ENCODE peak calls at places on chromosomes 1 and 21, in seven cellular contexts. One of them, this sample, is unnamed.
A peak's percentile ranks its signal among the peaks of the same experiment; 100 is the strongest.

GRCh38 chr1:121516279-121516967 is 331.6 kb downstream of the SRGAP2C start:
- DNase-seq in DMS 273 treated with DMSO at 0.1 percent for 48 hours: no peak
- DNase-seq in mesothelial cell of epicardium: no peak
- DNase-seq in Caki2: no peak
- DNase-seq in AG04450: no peak
- DNase-seq in activated CD8-positive, alpha-beta memory T cell treated with anti-CD3 and anti-CD28 coated beads for 24 hours: no peak
- DNase-seq in heart right ventricle: peak; percentile 8
- DNase-seq in this sample: no peak

GRCh38 chr21:43318841-43319781 is 107.8 kb downstream of the SIK1 start:
- DNase-seq in activated CD8-positive, alpha-beta memory T cell treated with anti-CD3 and anti-CD28 coated beads for 24 hours: no peak
- DNase-seq in heart right ventricle: peak; percentile 75
- DNase-seq in DMS 273 treated with DMSO at 0.1 percent for 48 hours: no peak
- DNase-seq in mesothelial cell of epicardium: no peak
- DNase-seq in AG04450: peak; percentile 16
- DNase-seq in Caki2: no peak
- DNase-seq in this sample: no peak

GRCh38 chr1:154407866-154408777 is 3.0 kb downstream of the IL6R start:
- DNase-seq in mesothelial cell of epicardium: no peak
- DNase-seq in Caki2: no peak
- DNase-seq in DMS 273 treated with DMSO at 0.1 percent for 48 hours: no peak
- DNase-seq in AG04450: no peak
- DNase-seq in heart right ventricle: no peak
- DNase-seq in activated CD8-positive, alpha-beta memory T cell treated with anti-CD3 and anti-CD28 coated beads for 24 hours: no peak
- DNase-seq in this sample: no peak

GRCh38 chr1:226983998-226984364 is 43.9 kb downstream of the COQ8A start:
- DNase-seq in mesothelial cell of epicardium: no peak
- DNase-seq in activated CD8-positive, alpha-beta memory T cell treated with anti-CD3 and anti-CD28 coated beads for 24 hours: no peak
- DNase-seq in Caki2: no peak
- DNase-seq in AG04450: no peak
- DNase-seq in DMS 273 treated with DMSO at 0.1 percent for 48 hours: no peak
- DNase-seq in heart right ventricle: no peak
- DNase-seq in this sample: no peak

GRCh38 chr1:110053557-110054428 is 16.7 kb downstream of the ALX3 start:
- DNase-seq in DMS 273 treated with DMSO at 0.1 percent for 48 hours: no peak
- DNase-seq in AG04450: no peak
- DNase-seq in heart right ventricle: peak; percentile 62
- DNase-seq in mesothelial cell of epicardium: peak; percentile 86
- DNase-seq in Caki2: no peak
- DNase-seq in activated CD8-positive, alpha-beta memory T cell treated with anti-CD3 and anti-CD28 coated beads for 24 hours: peak; percentile 91
- DNase-seq in this sample: no peak

GRCh38 chr1:41387667-41388091 is 26.4 kb downstream of the FOXO6 start:
- DNase-seq in activated CD8-positive, alpha-beta memory T cell treated with anti-CD3 and anti-CD28 coated beads for 24 hours: no peak
- DNase-seq in mesothelial cell of epicardium: peak; percentile 84
- DNase-seq in DMS 273 treated with DMSO at 0.1 percent for 48 hours: peak; percentile 100
- DNase-seq in Caki2: no peak
- DNase-seq in AG04450: peak; percentile 3
- DNase-seq in heart right ventricle: peak; percentile 90
- DNase-seq in this sample: peak; percentile 11

GRCh38 chr1:67615886-67616285 is 69.1 kb upstream of the GADD45A start:
- DNase-seq in AG04450: no peak
- DNase-seq in Caki2: no peak
- DNase-seq in heart right ventricle: no peak
- DNase-seq in activated CD8-positive, alpha-beta memory T cell treated with anti-CD3 and anti-CD28 coated beads for 24 hours: no peak
- DNase-seq in DMS 273 treated with DMSO at 0.1 percent for 48 hours: no peak
- DNase-seq in mesothelial cell of epicardium: no peak
- DNase-seq in this sample: no peak

GRCh38 chr21:41294548-41295231 is 21.9 kb upstream of the FAM3B start:
- DNase-seq in AG04450: no peak
- DNase-seq in Caki2: no peak
- DNase-seq in heart right ventricle: no peak
- DNase-seq in activated CD8-positive, alpha-beta memory T cell treated with anti-CD3 and anti-CD28 coated beads for 24 hours: no peak
- DNase-seq in mesothelial cell of epicardium: no peak
- DNase-seq in DMS 273 treated with DMSO at 0.1 percent for 48 hours: no peak
- DNase-seq in this sample: no peak

GRCh38 chr1:5617179-5618015 is 374.8 kb downstream of the NPHP4 start:
- DNase-seq in heart right ventricle: no peak
- DNase-seq in AG04450: no peak
- DNase-seq in activated CD8-positive, alpha-beta memory T cell treated with anti-CD3 and anti-CD28 coated beads for 24 hours: peak; percentile 42
- DNase-seq in Caki2: no peak
- DNase-seq in DMS 273 treated with DMSO at 0.1 percent for 48 hours: no peak
- DNase-seq in mesothelial cell of epicardium: peak; percentile 31
- DNase-seq in this sample: no peak

GRCh38 chr1:54973205-54973921 is 7.1 kb upstream of the TMEM61 start:
- DNase-seq in DMS 273 treated with DMSO at 0.1 percent for 48 hours: peak; percentile 60
- DNase-seq in AG04450: no peak
- DNase-seq in Caki2: no peak
- DNase-seq in mesothelial cell of epicardium: peak; percentile 37
- DNase-seq in heart right ventricle: peak; percentile 46
- DNase-seq in activated CD8-positive, alpha-beta memory T cell treated with anti-CD3 and anti-CD28 coated beads for 24 hours: no peak
- DNase-seq in this sample: no peak

GRCh38 chr1:13994386-13994785 is 294.4 kb downstream of the PRDM2 start:
- DNase-seq in DMS 273 treated with DMSO at 0.1 percent for 48 hours: no peak
- DNase-seq in heart right ventricle: no peak
- DNase-seq in AG04450: no peak
- DNase-seq in activated CD8-positive, alpha-beta memory T cell treated with anti-CD3 and anti-CD28 coated beads for 24 hours: no peak
- DNase-seq in Caki2: no peak
- DNase-seq in mesothelial cell of epicardium: no peak
- DNase-seq in this sample: no peak

GRCh38 chr1:110048923-110049601 is 14.6 kb downstream of the STRIP1 start:
- DNase-seq in AG04450: no peak
- DNase-seq in DMS 273 treated with DMSO at 0.1 percent for 48 hours: no peak
- DNase-seq in Caki2: no peak
- DNase-seq in activated CD8-positive, alpha-beta memory T cell treated with anti-CD3 and anti-CD28 coated beads for 24 hours: no peak
- DNase-seq in heart right ventricle: no peak
- DNase-seq in mesothelial cell of epicardium: no peak
- DNase-seq in this sample: no peak

GRCh38 chr1:84164567-84165021 is 20.5 kb downstream of the PRKACB start:
- DNase-seq in heart right ventricle: no peak
- DNase-seq in AG04450: no peak
- DNase-seq in DMS 273 treated with DMSO at 0.1 percent for 48 hours: no peak
- DNase-seq in activated CD8-positive, alpha-beta memory T cell treated with anti-CD3 and anti-CD28 coated beads for 24 hours: no peak
- DNase-seq in Caki2: no peak
- DNase-seq in mesothelial cell of epicardium: no peak
- DNase-seq in this sample: no peak

GRCh38 chr1:173798078-173798477 is 26.4 kb upstream of the DARS2 start:
- DNase-seq in DMS 273 treated with DMSO at 0.1 percent for 48 hours: no peak
- DNase-seq in activated CD8-positive, alpha-beta memory T cell treated with anti-CD3 and anti-CD28 coated beads for 24 hours: no peak
- DNase-seq in Caki2: no peak
- DNase-seq in mesothelial cell of epicardium: no peak
- DNase-seq in AG04450: no peak
- DNase-seq in heart right ventricle: no peak
- DNase-seq in this sample: no peak

GRCh38 chr1:41380979-41381690 is 19.9 kb downstream of the FOXO6 start:
- DNase-seq in activated CD8-positive, alpha-beta memory T cell treated with anti-CD3 and anti-CD28 coated beads for 24 hours: no peak
- DNase-seq in mesothelial cell of epicardium: peak; percentile 85
- DNase-seq in heart right ventricle: no peak
- DNase-seq in Caki2: no peak
- DNase-seq in AG04450: no peak
- DNase-seq in DMS 273 treated with DMSO at 0.1 percent for 48 hours: peak; percentile 100
- DNase-seq in this sample: no peak

GRCh38 chr21:35857082-35857481 is 203.2 kb downstream of the SETD4 start:
- DNase-seq in Caki2: no peak
- DNase-seq in heart right ventricle: no peak
- DNase-seq in DMS 273 treated with DMSO at 0.1 percent for 48 hours: no peak
- DNase-seq in mesothelial cell of epicardium: no peak
- DNase-seq in AG04450: no peak
- DNase-seq in activated CD8-positive, alpha-beta memory T cell treated with anti-CD3 and anti-CD28 coated beads for 24 hours: no peak
- DNase-seq in this sample: no peak

GRCh38 chr1:209497729-209498128 is 85.8 kb upstream of the CAMK1G start:
- DNase-seq in AG04450: no peak
- DNase-seq in heart right ventricle: no peak
- DNase-seq in Caki2: no peak
- DNase-seq in activated CD8-positive, alpha-beta memory T cell treated with anti-CD3 and anti-CD28 coated beads for 24 hours: no peak
- DNase-seq in mesothelial cell of epicardium: no peak
- DNase-seq in DMS 273 treated with DMSO at 0.1 percent for 48 hours: no peak
- DNase-seq in this sample: no peak

GRCh38 chr1:209863766-209864485 is 36.2 kb downstream of the UTP25 start:
- DNase-seq in AG04450: no peak
- DNase-seq in activated CD8-positive, alpha-beta memory T cell treated with anti-CD3 and anti-CD28 coated beads for 24 hours: no peak
- DNase-seq in DMS 273 treated with DMSO at 0.1 percent for 48 hours: no peak
- DNase-seq in mesothelial cell of epicardium: no peak
- DNase-seq in Caki2: no peak
- DNase-seq in heart right ventricle: no peak
- DNase-seq in this sample: no peak

GRCh38 chr1:53559854-53560571 is 100.8 kb downstream of the DMRTB1 start:
- DNase-seq in DMS 273 treated with DMSO at 0.1 percent for 48 hours: no peak
- DNase-seq in AG04450: no peak
- DNase-seq in activated CD8-positive, alpha-beta memory T cell treated with anti-CD3 and anti-CD28 coated beads for 24 hours: no peak
- DNase-seq in mesothelial cell of epicardium: no peak
- DNase-seq in Caki2: no peak
- DNase-seq in heart right ventricle: no peak
- DNase-seq in this sample: no peak

GRCh38 chr1:19361231-19362147 is 49.4 kb downstream of the SLC66A1 start:
- DNase-seq in heart right ventricle: no peak
- DNase-seq in mesothelial cell of epicardium: no peak
- DNase-seq in Caki2: no peak
- DNase-seq in DMS 273 treated with DMSO at 0.1 percent for 48 hours: no peak
- DNase-seq in AG04450: no peak
- DNase-seq in activated CD8-positive, alpha-beta memory T cell treated with anti-CD3 and anti-CD28 coated beads for 24 hours: no peak
- DNase-seq in this sample: no peak

GRCh38 chr1:60108223-60108622 is 34.7 kb upstream of the C1orf87 start:
- DNase-seq in activated CD8-positive, alpha-beta memory T cell treated with anti-CD3 and anti-CD28 coated beads for 24 hours: no peak
- DNase-seq in heart right ventricle: no peak
- DNase-seq in AG04450: no peak
- DNase-seq in DMS 273 treated with DMSO at 0.1 percent for 48 hours: no peak
- DNase-seq in mesothelial cell of epicardium: no peak
- DNase-seq in Caki2: no peak
- DNase-seq in this sample: no peak

GRCh38 chr1:96559181-96559580 is 162.4 kb upstream of the PTBP2 start:
- DNase-seq in mesothelial cell of epicardium: no peak
- DNase-seq in DMS 273 treated with DMSO at 0.1 percent for 48 hours: no peak
- DNase-seq in heart right ventricle: no peak
- DNase-seq in Caki2: no peak
- DNase-seq in activated CD8-positive, alpha-beta memory T cell treated with anti-CD3 and anti-CD28 coated beads for 24 hours: no peak
- DNase-seq in AG04450: no peak
- DNase-seq in this sample: no peak

GRCh38 chr1:206895320-206895719 is 1.9 kb upstream of the IL24 start:
- DNase-seq in Caki2: no peak
- DNase-seq in activated CD8-positive, alpha-beta memory T cell treated with anti-CD3 and anti-CD28 coated beads for 24 hours: no peak
- DNase-seq in DMS 273 treated with DMSO at 0.1 percent for 48 hours: no peak
- DNase-seq in mesothelial cell of epicardium: no peak
- DNase-seq in heart right ventricle: no peak
- DNase-seq in AG04450: no peak
- DNase-seq in this sample: no peak

GRCh38 chr21:17802568-17802967 is 16.6 kb downstream of the C21orf91 start:
- DNase-seq in activated CD8-positive, alpha-beta memory T cell treated with anti-CD3 and anti-CD28 coated beads for 24 hours: no peak
- DNase-seq in heart right ventricle: no peak
- DNase-seq in Caki2: peak; percentile 25
- DNase-seq in DMS 273 treated with DMSO at 0.1 percent for 48 hours: no peak
- DNase-seq in AG04450: peak; percentile 16
- DNase-seq in mesothelial cell of epicardium: no peak
- DNase-seq in this sample: no peak

GRCh38 chr1:227961651-227962050 is 13.9 kb upstream of the WNT9A start:
- DNase-seq in AG04450: no peak
- DNase-seq in mesothelial cell of epicardium: no peak
- DNase-seq in DMS 273 treated with DMSO at 0.1 percent for 48 hours: no peak
- DNase-seq in activated CD8-positive, alpha-beta memory T cell treated with anti-CD3 and anti-CD28 coated beads for 24 hours: no peak
- DNase-seq in heart right ventricle: no peak
- DNase-seq in Caki2: no peak
- DNase-seq in this sample: no peak

GRCh38 chr1:66725885-66726665 is 26.2 kb upstream of the DYNLT5 start:
- DNase-seq in Caki2: peak; percentile 68
- DNase-seq in AG04450: peak; percentile 41
- DNase-seq in DMS 273 treated with DMSO at 0.1 percent for 48 hours: peak; percentile 36
- DNase-seq in activated CD8-positive, alpha-beta memory T cell treated with anti-CD3 and anti-CD28 coated beads for 24 hours: peak; percentile 65
- DNase-seq in mesothelial cell of epicardium: peak; percentile 55
- DNase-seq in heart right ventricle: peak; percentile 68
- DNase-seq in this sample: peak; percentile 54

GRCh38 chr1:67766117-67766978 is 66.9 kb downstream of the GNG12 start:
- DNase-seq in AG04450: peak; percentile 73
- DNase-seq in mesothelial cell of epicardium: peak; percentile 66
- DNase-seq in Caki2: peak; percentile 39
- DNase-seq in DMS 273 treated with DMSO at 0.1 percent for 48 hours: no peak
- DNase-seq in heart right ventricle: peak; percentile 32
- DNase-seq in activated CD8-positive, alpha-beta memory T cell treated with anti-CD3 and anti-CD28 coated beads for 24 hours: peak; percentile 70
- DNase-seq in this sample: no peak

GRCh38 chr1:87334351-87335174 is 5.9 kb downstream of the LMO4 start:
- DNase-seq in AG04450: no peak
- DNase-seq in Caki2: no peak
- DNase-seq in DMS 273 treated with DMSO at 0.1 percent for 48 hours: no peak
- DNase-seq in mesothelial cell of epicardium: peak; percentile 42
- DNase-seq in heart right ventricle: no peak
- DNase-seq in activated CD8-positive, alpha-beta memory T cell treated with anti-CD3 and anti-CD28 coated beads for 24 hours: peak; percentile 59
- DNase-seq in this sample: no peak

GRCh38 chr1:229092377-229093257 is 178.3 kb upstream of the RAB4A start:
- DNase-seq in Caki2: no peak
- DNase-seq in activated CD8-positive, alpha-beta memory T cell treated with anti-CD3 and anti-CD28 coated beads for 24 hours: no peak
- DNase-seq in AG04450: no peak
- DNase-seq in heart right ventricle: no peak
- DNase-seq in DMS 273 treated with DMSO at 0.1 percent for 48 hours: no peak
- DNase-seq in mesothelial cell of epicardium: no peak
- DNase-seq in this sample: no peak

GRCh38 chr1:36572142-36572715 is 89.5 kb upstream of the CSF3R start:
- DNase-seq in DMS 273 treated with DMSO at 0.1 percent for 48 hours: no peak
- DNase-seq in activated CD8-positive, alpha-beta memory T cell treated with anti-CD3 and anti-CD28 coated beads for 24 hours: no peak
- DNase-seq in heart right ventricle: no peak
- DNase-seq in Caki2: no peak
- DNase-seq in AG04450: no peak
- DNase-seq in mesothelial cell of epicardium: no peak
- DNase-seq in this sample: no peak

GRCh38 chr1:89754518-89754917 is 66.3 kb upstream of the LRRC8D start:
- DNase-seq in activated CD8-positive, alpha-beta memory T cell treated with anti-CD3 and anti-CD28 coated beads for 24 hours: no peak
- DNase-seq in mesothelial cell of epicardium: no peak
- DNase-seq in AG04450: peak; percentile 21
- DNase-seq in heart right ventricle: no peak
- DNase-seq in Caki2: no peak
- DNase-seq in DMS 273 treated with DMSO at 0.1 percent for 48 hours: no peak
- DNase-seq in this sample: no peak

GRCh38 chr21:35254006-35254751 is 205.1 kb upstream of the RUNX1 start:
- DNase-seq in heart right ventricle: no peak
- DNase-seq in DMS 273 treated with DMSO at 0.1 percent for 48 hours: no peak
- DNase-seq in mesothelial cell of epicardium: no peak
- DNase-seq in Caki2: no peak
- DNase-seq in activated CD8-positive, alpha-beta memory T cell treated with anti-CD3 and anti-CD28 coated beads for 24 hours: no peak
- DNase-seq in AG04450: peak; percentile 60
- DNase-seq in this sample: peak; percentile 81

GRCh38 chr1:228555074-228555989 is 68.2 kb downstream of the RNF187 start:
- DNase-seq in AG04450: no peak
- DNase-seq in activated CD8-positive, alpha-beta memory T cell treated with anti-CD3 and anti-CD28 coated beads for 24 hours: no peak
- DNase-seq in heart right ventricle: no peak
- DNase-seq in DMS 273 treated with DMSO at 0.1 percent for 48 hours: no peak
- DNase-seq in Caki2: peak; percentile 45
- DNase-seq in mesothelial cell of epicardium: no peak
- DNase-seq in this sample: no peak

GRCh38 chr1:93616221-93616995 is 65.2 kb downstream of the BCAR3 start:
- DNase-seq in heart right ventricle: peak; percentile 44
- DNase-seq in activated CD8-positive, alpha-beta memory T cell treated with anti-CD3 and anti-CD28 coated beads for 24 hours: no peak
- DNase-seq in DMS 273 treated with DMSO at 0.1 percent for 48 hours: no peak
- DNase-seq in mesothelial cell of epicardium: no peak
- DNase-seq in Caki2: no peak
- DNase-seq in AG04450: no peak
- DNase-seq in this sample: no peak

GRCh38 chr1:71593523-71593922 is 512.7 kb upstream of the ZRANB2 start:
- DNase-seq in Caki2: no peak
- DNase-seq in DMS 273 treated with DMSO at 0.1 percent for 48 hours: no peak
- DNase-seq in heart right ventricle: no peak
- DNase-seq in mesothelial cell of epicardium: no peak
- DNase-seq in AG04450: no peak
- DNase-seq in activated CD8-positive, alpha-beta memory T cell treated with anti-CD3 and anti-CD28 coated beads for 24 hours: no peak
- DNase-seq in this sample: no peak

GRCh38 chr1:100941580-100942216 is 45.8 kb downstream of the SLC30A7 start:
- DNase-seq in activated CD8-positive, alpha-beta memory T cell treated with anti-CD3 and anti-CD28 coated beads for 24 hours: no peak
- DNase-seq in DMS 273 treated with DMSO at 0.1 percent for 48 hours: no peak
- DNase-seq in mesothelial cell of epicardium: no peak
- DNase-seq in AG04450: no peak
- DNase-seq in Caki2: no peak
- DNase-seq in heart right ventricle: no peak
- DNase-seq in this sample: no peak

GRCh38 chr1:174406421-174406820 is 41.3 kb upstream of the GPR52 start:
- DNase-seq in activated CD8-positive, alpha-beta memory T cell treated with anti-CD3 and anti-CD28 coated beads for 24 hours: no peak
- DNase-seq in heart right ventricle: no peak
- DNase-seq in Caki2: no peak
- DNase-seq in AG04450: no peak
- DNase-seq in mesothelial cell of epicardium: no peak
- DNase-seq in DMS 273 treated with DMSO at 0.1 percent for 48 hours: no peak
- DNase-seq in this sample: no peak

GRCh38 chr1:52139817-52140540 is 1.9 kb upstream of the ZFYVE9 start:
- DNase-seq in AG04450: peak; percentile 43
- DNase-seq in activated CD8-positive, alpha-beta memory T cell treated with anti-CD3 and anti-CD28 coated beads for 24 hours: no peak
- DNase-seq in Caki2: peak; percentile 36
- DNase-seq in mesothelial cell of epicardium: no peak
- DNase-seq in heart right ventricle: no peak
- DNase-seq in DMS 273 treated with DMSO at 0.1 percent for 48 hours: no peak
- DNase-seq in this sample: peak; percentile 61

This sample was measured in AG09319.